ENCODE peak calls at places on chromosomes 3 and 15, in seven cellular contexts. J is body of pancreas, T is fibroblast of pulmonary artery, L is psoas muscle, U is small intestine, G is Caco-2, C is testis. I is an unnamed sample.

GRCh38 chr15:89665449-89666146 is 10.3 kb upstream of the KIF7 start:
- DNase-seq in J (peak; percentile 64), C (peak; percentile 69), U (peak; percentile 46), L (peak; percentile 85), G (no peak), T (peak; percentile 58), I (peak; percentile 45)

GRCh38 chr3:156483961-156484787 is 70.7 kb downstream of the SSR3 start:
- DNase-seq in C (no peak), U (peak; percentile 57), L (no peak), G (no peak), J (no peak), T (peak; percentile 75), I (peak; percentile 41)

GRCh38 chr3:110624571-110624970 is 447.0 kb upstream of the NECTIN3 start:
- DNase-seq in J (peak; percentile 24), C (no peak), T (peak; percentile 48), G (no peak), L (no peak), U (no peak), I (peak; percentile 55)

GRCh38 chr15:46091860-46092450 is 457.1 kb downstream of the SQOR start:
- DNase-seq in U (peak; percentile 7), C (peak; percentile 67), G (no peak), J (peak; percentile 29), L (no peak), T (peak; percentile 57), I (peak; percentile 55)

GRCh38 chr3:15797600-15798303 is at the start of gene ANKRD28:
- DNase-seq in U (no peak), T (peak; percentile 96), C (no peak), L (no peak), J (no peak), G (no peak), I (peak; percentile 87)

GRCh38 chr15:80779658-80780415 is 667 bp downstream of the CEMIP start:
- DNase-seq in U (peak; percentile 6), G (no peak), C (peak; percentile 38), T (peak; percentile 50), L (peak; percentile 53), J (peak; percentile 25), I (no peak)

GRCh38 chr15:69497634-69498033 is 45.0 kb downstream of the RPLP1 start:
- DNase-seq in U (no peak), J (no peak), T (no peak), L (no peak), C (no peak), G (no peak), I (no peak)

GRCh38 chr15:60656491-60657284 is 177.7 kb upstream of the ICE2 start:
- DNase-seq in C (no peak), U (no peak), T (peak; percentile 80), G (no peak), J (no peak), L (no peak), I (peak; percentile 28)

GRCh38 chr3:114939920-114940319 is 207.2 kb downstream of the ZBTB20 start:
- DNase-seq in U (no peak), L (no peak), T (no peak), C (no peak), G (no peak), J (no peak), I (no peak)

GRCh38 chr3:134473868-134474546 is 11.8 kb downstream of the ANAPC13 start:
- DNase-seq in U (peak; percentile 82), L (no peak), T (peak; percentile 82), J (peak; percentile 78), G (peak; percentile 77), C (peak; percentile 91), I (peak; percentile 87)

GRCh38 chr3:114308830-114309229 is 15.0 kb downstream of the TIGIT start:
- DNase-seq in U (no peak), T (no peak), G (no peak), J (no peak), C (no peak), L (no peak), I (no peak)

GRCh38 chr15:73605759-73606423 is 27.3 kb downstream of the NPTN start:
- DNase-seq in U (no peak), J (no peak), G (no peak), C (no peak), T (no peak), L (no peak), I (no peak)

GRCh38 chr3:14633417-14633816 is 18.1 kb upstream of the CCDC174 start:
- DNase-seq in G (no peak), C (no peak), U (no peak), T (no peak), L (no peak), J (no peak), I (no peak)
- H3K4me3 ChIP-seq in G (no peak overlapping the region), C (no peak overlapping the region), U (no peak overlapping the region), T (no peak overlapping the region), L (no peak overlapping the region), J (no peak overlapping the region), I (no peak overlapping the region)

DNA sequence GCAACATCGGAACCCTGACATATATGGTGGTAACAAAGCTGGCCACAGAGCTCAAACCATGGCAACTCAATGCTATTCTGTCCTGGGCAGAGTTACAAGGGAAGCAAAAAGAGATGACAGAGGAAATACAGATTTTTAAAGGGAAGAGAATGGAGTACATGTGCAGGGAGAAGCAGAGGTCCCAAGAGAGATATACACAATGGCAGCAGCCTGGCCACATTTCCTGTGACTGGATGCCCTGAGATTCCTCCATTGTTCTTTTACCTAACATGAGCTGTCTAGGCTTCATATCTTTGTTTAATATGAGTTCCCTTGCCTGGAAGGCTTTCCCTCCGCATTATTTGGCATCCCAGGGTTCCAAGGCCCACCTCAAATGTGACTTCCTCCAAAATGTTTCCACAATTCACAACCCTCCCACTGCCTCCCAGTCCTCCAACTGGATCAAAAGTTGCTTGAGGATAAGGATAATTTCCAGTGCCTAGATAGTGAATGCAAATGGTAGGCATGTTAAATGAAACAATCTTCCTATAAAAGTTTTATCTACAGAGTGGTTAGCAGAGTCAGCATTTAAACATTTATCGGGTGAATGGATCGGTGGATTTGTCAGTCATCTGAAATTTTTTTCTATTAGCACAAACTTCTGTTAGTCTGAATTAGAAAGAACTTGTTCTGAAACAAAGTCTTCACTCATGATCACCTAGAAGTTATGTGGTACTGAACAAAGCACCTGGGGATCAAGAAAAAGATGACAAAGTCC is 86.2 kb downstream of the DHX30 start:
- DNase-seq in C (no peak), G (no peak), L (no peak), J (no peak), U (no peak), T (peak; percentile 35), I (no peak)
- H3K4me3 ChIP-seq in C (no peak overlapping the region), G (no peak overlapping the region), L (no peak overlapping the region), J (no peak overlapping the region), U (no peak overlapping the region), T (no peak overlapping the region), I (no peak overlapping the region)

GRCh38 chr3:138935505-138935863 is 11.5 kb downstream of the FOXL2 start:
- DNase-seq in U (no peak), J (no peak), C (no peak), G (no peak), T (no peak), L (no peak), I (no peak)
- H3K4me3 ChIP-seq in U (peak overlapping the region; percentile 2), J (no peak overlapping the region), C (peak overlapping the region; percentile 20), G (peak overlapping the region; percentile 60), T (no peak overlapping the region), L (peak overlapping the region; percentile 66), I (peak overlapping the region; percentile 39)

DNA sequence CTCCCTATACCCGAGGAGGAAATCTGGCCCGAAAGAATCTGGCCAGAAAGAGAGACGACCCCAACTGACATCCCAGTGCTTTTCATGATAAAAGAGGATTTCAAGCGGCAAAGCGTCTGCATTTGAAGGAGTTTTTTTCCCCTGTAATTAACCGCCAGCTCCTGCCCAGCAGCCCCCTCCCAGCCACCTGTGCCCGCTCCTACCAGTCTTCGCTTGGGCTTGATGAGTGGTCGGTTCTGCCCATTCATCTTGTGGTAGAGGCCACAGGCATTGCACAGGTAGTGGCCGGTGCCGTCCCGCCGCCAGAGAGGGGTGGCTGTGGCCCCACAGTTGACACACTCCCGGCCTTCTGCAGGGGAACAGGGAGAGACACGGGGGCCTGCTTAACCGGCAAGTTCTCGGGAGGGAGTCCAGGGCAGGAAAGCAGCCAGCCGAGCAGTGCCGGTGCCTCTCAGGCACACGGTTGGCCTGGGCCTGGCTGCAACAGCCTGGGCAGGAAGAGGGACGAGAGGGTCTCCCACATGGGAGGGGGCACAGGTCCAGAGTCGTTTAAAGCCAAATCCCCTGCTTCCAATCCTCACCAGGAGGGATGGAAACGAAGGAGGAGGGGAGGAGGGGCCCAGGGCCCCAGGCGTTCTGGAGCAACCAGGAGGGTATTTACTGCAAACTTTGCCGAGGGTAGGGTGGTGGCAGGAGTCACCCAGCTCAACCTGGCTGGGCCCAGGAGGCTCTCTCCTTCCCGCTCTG is 9.2 kb downstream of the GATA2 start:
- DNase-seq in C (no peak), T (no peak), G (no peak), U (no peak), J (no peak), L (peak; percentile 40), I (no peak)
- H3K4me3 ChIP-seq in C (no peak overlapping the region), T (peak overlapping the region; percentile 33), G (no peak overlapping the region), U (no peak overlapping the region), J (no peak overlapping the region), L (peak overlapping the region; percentile 73), I (peak overlapping the region; percentile 13)

GRCh38 chr3:183291511-183292031 is 38.5 kb downstream of the B3GNT5 start:
- DNase-seq in C (no peak), T (peak; percentile 71), U (no peak), G (no peak), J (no peak), L (no peak), I (peak; percentile 56)

GRCh38 chr3:183296944-183297343 is 43.9 kb downstream of the B3GNT5 start:
- DNase-seq in C (no peak), T (no peak), U (no peak), J (no peak), G (no peak), L (no peak), I (no peak)

GRCh38 chr3:183293966-183294365 is 40.9 kb downstream of the B3GNT5 start:
- DNase-seq in C (no peak), L (no peak), U (no peak), J (no peak), T (no peak), G (no peak), I (peak; percentile 79)

GRCh38 chr3:183298708-183299153 is 45.7 kb downstream of the B3GNT5 start:
- DNase-seq in G (no peak), U (no peak), C (no peak), T (peak; percentile 90), L (peak; percentile 91), J (peak; percentile 62), I (peak; percentile 98)

DNA sequence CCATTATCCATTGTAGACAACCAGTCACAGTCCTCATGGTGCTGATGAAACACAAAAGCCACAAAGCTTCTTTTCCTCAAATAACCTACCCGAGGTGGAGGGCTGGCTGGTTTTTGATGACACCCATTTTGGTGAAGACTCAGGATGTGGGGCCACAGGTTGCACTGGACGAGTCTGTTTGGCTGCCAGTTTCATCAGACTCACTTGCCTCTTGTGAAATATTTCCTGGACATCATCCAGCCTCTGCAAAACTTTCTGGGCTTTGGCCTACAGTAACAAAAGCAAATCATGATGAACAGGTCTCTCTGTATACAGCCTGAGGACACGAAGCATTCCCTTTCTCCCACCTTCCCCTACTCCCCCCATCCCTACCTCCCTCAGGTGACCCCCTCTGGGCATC is 42.2 kb downstream of the B3GNT5 start:
- DNase-seq in L (peak; percentile 72), G (no peak), T (peak; percentile 96), J (peak; percentile 58), U (no peak), C (no peak), I (peak; percentile 96)
- H3K4me3 ChIP-seq in L (no peak overlapping the region), G (no peak overlapping the region), T (no peak overlapping the region), J (no peak overlapping the region), U (no peak overlapping the region), C (no peak overlapping the region), I (no peak overlapping the region)